ENCODE peak calls at places on chromosome 6, in six cellular contexts. One of them, this sample, is unnamed.
A peak's percentile ranks its signal among the peaks of the same experiment; 100 is the strongest.

GRCh38 chr6:143805832-143806281 is 37.3 kb upstream of the LTV1 start:
- DNase-seq in CD8-positive, alpha-beta T cell: no peak
- DNase-seq in B cell: no peak
- DNase-seq in Calu3: no peak
- DNase-seq in heart right ventricle: no peak
- DNase-seq in endothelial cell: no peak
- DNase-seq in this sample: no peak

GRCh38 chr6:109526905-109527628 is 44.0 kb upstream of the ZBTB24 start:
- DNase-seq in endothelial cell: peak; percentile 66
- DNase-seq in heart right ventricle: no peak
- DNase-seq in CD8-positive, alpha-beta T cell: peak; percentile 33
- DNase-seq in Calu3: peak; percentile 66
- DNase-seq in B cell: peak; percentile 74
- DNase-seq in this sample: no peak

GRCh38 chr6:122623279-122623678 is 13.1 kb downstream of the PKIB start:
- DNase-seq in Calu3: no peak
- DNase-seq in B cell: no peak
- DNase-seq in heart right ventricle: no peak
- DNase-seq in CD8-positive, alpha-beta T cell: no peak
- DNase-seq in endothelial cell: no peak
- DNase-seq in this sample: no peak

GRCh38 chr6:170108890-170109587 is 181.8 kb downstream of the DLL1 start:
- DNase-seq in heart right ventricle: no peak
- DNase-seq in endothelial cell: no peak
- DNase-seq in Calu3: no peak
- DNase-seq in B cell: no peak
- DNase-seq in CD8-positive, alpha-beta T cell: no peak
- DNase-seq in this sample: peak; percentile 3

GRCh38 chr6:109491207-109491938 is 8.4 kb upstream of the ZBTB24 start:
- DNase-seq in CD8-positive, alpha-beta T cell: no peak
- DNase-seq in B cell: no peak
- DNase-seq in endothelial cell: no peak
- DNase-seq in heart right ventricle: no peak
- DNase-seq in Calu3: no peak
- DNase-seq in this sample: no peak

GRCh38 chr6:113362542-113363430 is 494.4 kb upstream of the MARCKS start:
- DNase-seq in endothelial cell: no peak
- DNase-seq in B cell: no peak
- DNase-seq in heart right ventricle: no peak
- DNase-seq in CD8-positive, alpha-beta T cell: no peak
- DNase-seq in Calu3: no peak
- DNase-seq in this sample: no peak

GRCh38 chr6:3292431-3293197 is 33.9 kb downstream of the PSMG4 start:
- DNase-seq in endothelial cell: no peak
- DNase-seq in B cell: no peak
- DNase-seq in Calu3: no peak
- DNase-seq in heart right ventricle: no peak
- DNase-seq in CD8-positive, alpha-beta T cell: no peak
- DNase-seq in this sample: no peak

GRCh38 chr6:118709859-118710350 is 58.5 kb upstream of the CEP85L start:
- DNase-seq in heart right ventricle: no peak
- DNase-seq in Calu3: peak; percentile 12
- DNase-seq in CD8-positive, alpha-beta T cell: peak; percentile 61
- DNase-seq in B cell: peak; percentile 77
- DNase-seq in endothelial cell: peak; percentile 10
- DNase-seq in this sample: peak; percentile 59

DNA sequence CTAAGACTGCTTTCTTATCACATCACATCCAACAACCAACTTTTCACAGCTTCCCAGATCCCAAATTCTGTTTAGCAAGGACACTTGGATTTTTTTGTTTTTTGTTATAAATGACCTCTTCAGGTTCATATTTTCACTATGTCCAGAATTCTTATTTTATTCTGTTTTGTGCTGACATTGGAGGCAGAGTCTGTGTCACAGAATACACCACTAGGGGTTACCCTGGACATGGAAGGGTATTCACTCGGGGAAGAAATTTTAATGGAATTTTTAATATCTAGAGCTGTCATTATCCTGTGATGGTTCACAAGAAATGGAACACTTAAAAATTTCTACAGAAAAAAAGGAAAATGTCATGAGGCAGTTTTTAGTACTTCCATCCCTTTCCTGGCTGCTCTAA is 12.0 kb upstream of the SLC2A12 start:
- DNase-seq in CD8-positive, alpha-beta T cell: no peak
- DNase-seq in B cell: no peak
- DNase-seq in Calu3: no peak
- DNase-seq in endothelial cell: no peak
- DNase-seq in heart right ventricle: no peak
- DNase-seq in this sample: no peak
- TF ChIP-seq CTCF in CD8-positive, alpha-beta T cell: no peak
- TF ChIP-seq CTCF in B cell: no peak
- TF ChIP-seq CTCF in Calu3: no peak
- TF ChIP-seq CTCF in endothelial cell: no peak
- TF ChIP-seq CTCF in heart right ventricle: no peak
- TF ChIP-seq CTCF in this sample: no peak

GRCh38 chr6:136435096-136435495 is 115.1 kb downstream of the MAP7 start:
- DNase-seq in B cell: no peak
- DNase-seq in CD8-positive, alpha-beta T cell: no peak
- DNase-seq in Calu3: no peak
- DNase-seq in heart right ventricle: no peak
- DNase-seq in endothelial cell: no peak
- DNase-seq in this sample: no peak
- TF ChIP-seq CTCF in B cell: no peak
- TF ChIP-seq CTCF in CD8-positive, alpha-beta T cell: no peak
- TF ChIP-seq CTCF in Calu3: no peak
- TF ChIP-seq CTCF in heart right ventricle: no peak
- TF ChIP-seq CTCF in endothelial cell: no peak
- TF ChIP-seq CTCF in this sample: no peak

GRCh38 chr6:88120635-88121034 is 45.5 kb downstream of the CNR1 start:
- DNase-seq in endothelial cell: no peak
- DNase-seq in heart right ventricle: no peak
- DNase-seq in Calu3: no peak
- DNase-seq in CD8-positive, alpha-beta T cell: no peak
- DNase-seq in B cell: no peak
- DNase-seq in this sample: no peak

GRCh38 chr6:88119769-88120168 is 46.4 kb downstream of the CNR1 start:
- DNase-seq in heart right ventricle: no peak
- DNase-seq in Calu3: no peak
- DNase-seq in endothelial cell: no peak
- DNase-seq in B cell: peak; percentile 34
- DNase-seq in CD8-positive, alpha-beta T cell: no peak
- DNase-seq in this sample: no peak

DNA sequence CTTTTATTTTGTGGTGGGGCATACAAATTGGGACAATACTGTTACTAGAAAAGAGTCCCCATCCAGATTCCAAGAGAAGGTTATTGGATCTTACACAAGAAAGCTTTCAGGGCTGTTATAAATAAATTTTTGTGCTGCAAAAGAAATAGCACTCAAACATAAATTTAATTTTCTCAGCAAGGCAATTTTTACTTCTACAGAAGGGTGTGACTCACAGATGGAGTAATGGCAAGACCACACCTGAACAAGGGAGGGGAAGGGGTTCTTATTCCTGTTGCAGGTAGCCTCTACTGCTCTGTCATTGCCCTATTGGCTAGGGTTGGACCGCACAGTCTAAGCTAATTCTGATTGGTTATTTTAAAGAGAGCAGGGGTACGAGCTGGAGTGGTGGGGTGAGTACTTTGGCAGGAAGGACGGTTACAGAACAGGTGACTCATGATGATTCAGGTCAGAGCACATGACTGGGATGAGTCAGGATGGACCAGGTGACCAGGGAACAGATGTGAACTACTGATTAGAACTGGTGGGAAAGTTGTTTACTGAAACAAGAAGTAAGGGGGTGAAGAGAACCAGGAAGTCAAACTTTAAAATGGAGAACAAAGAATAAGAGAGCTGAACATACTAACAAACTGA is 41.1 kb downstream of the CNR1 start:
- DNase-seq in CD8-positive, alpha-beta T cell: no peak
- DNase-seq in Calu3: no peak
- DNase-seq in endothelial cell: no peak
- DNase-seq in heart right ventricle: no peak
- DNase-seq in B cell: no peak
- DNase-seq in this sample: no peak
- TF ChIP-seq CTCF in CD8-positive, alpha-beta T cell: no peak
- TF ChIP-seq CTCF in Calu3: no peak
- TF ChIP-seq CTCF in endothelial cell: no peak
- TF ChIP-seq CTCF in heart right ventricle: no peak
- TF ChIP-seq CTCF in B cell: no peak
- TF ChIP-seq CTCF in this sample: no peak

DNA sequence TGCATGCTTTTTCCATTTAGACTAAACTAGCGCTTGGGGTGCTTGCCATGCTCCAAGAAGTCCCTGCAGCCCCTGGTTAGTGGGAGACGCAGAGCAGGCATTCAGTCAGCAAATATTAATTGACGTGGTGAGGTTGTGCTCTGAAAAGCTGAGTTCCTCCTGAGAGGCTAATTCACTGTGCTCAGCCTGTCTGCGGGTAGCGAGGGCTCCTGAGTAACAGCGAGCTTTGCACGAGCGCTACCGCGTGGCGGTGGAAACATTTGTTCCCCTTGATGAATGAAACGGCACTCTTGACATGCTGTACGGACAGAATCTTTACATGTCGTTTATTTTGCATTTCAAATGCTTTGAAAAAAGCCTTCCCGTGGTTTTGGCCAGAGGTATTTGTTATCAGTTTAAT is 170.6 kb upstream of the AGPAT4 start:
- DNase-seq in endothelial cell: no peak
- DNase-seq in B cell: no peak
- DNase-seq in CD8-positive, alpha-beta T cell: no peak
- DNase-seq in heart right ventricle: peak; percentile 21
- DNase-seq in Calu3: no peak
- DNase-seq in this sample: no peak
- TF ChIP-seq CTCF in endothelial cell: no peak
- TF ChIP-seq CTCF in B cell: no peak
- TF ChIP-seq CTCF in CD8-positive, alpha-beta T cell: no peak
- TF ChIP-seq CTCF in heart right ventricle: no peak
- TF ChIP-seq CTCF in Calu3: no peak
- TF ChIP-seq CTCF in this sample: no peak

GRCh38 chr6:86859513-86859912 is 77.8 kb upstream of the HTR1E start:
- DNase-seq in heart right ventricle: no peak
- DNase-seq in B cell: no peak
- DNase-seq in endothelial cell: no peak
- DNase-seq in CD8-positive, alpha-beta T cell: no peak
- DNase-seq in Calu3: no peak
- DNase-seq in this sample: no peak
- TF ChIP-seq CTCF in heart right ventricle: no peak
- TF ChIP-seq CTCF in B cell: no peak
- TF ChIP-seq CTCF in endothelial cell: no peak
- TF ChIP-seq CTCF in CD8-positive, alpha-beta T cell: no peak
- TF ChIP-seq CTCF in Calu3: no peak
- TF ChIP-seq CTCF in this sample: no peak

DNA sequence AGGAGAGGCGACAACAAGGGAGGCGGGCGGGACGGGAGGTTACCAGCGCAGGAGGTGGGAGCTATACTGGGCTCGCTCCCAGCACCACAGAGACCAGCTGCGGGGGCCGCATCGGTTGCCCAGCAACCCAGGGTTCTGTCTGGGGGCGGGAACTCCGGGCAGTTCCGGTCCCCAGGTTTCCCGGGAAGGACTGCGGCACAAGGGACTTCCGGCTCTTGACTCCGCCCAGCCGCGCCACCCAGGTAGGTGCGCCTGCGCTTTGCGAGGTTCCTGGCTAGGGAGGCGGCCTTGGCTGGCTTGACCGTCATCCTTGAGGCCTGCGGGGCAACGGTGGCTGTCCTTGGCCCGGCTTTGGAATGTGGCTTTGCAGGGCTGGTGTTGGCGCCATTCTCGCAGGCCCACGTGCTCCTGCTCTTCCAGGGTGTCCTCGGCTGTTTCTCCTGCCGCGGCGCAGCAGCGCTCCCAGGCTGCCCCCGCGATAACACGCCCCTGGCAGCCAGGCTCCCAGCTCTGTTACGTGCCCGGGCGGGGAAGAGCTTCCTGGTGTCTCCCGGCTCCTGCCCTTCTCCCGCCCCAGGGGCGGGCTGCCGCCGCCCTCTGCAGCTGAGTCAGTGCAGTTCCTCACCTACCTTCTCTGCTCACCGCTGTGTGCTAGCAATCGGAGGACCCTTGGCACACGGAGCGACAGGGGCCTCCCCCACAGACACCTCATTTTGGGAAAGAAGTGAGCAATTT is at the start of gene RSPH3:
- DNase-seq in endothelial cell: peak; percentile 81
- DNase-seq in Calu3: peak; percentile 97
- DNase-seq in B cell: peak; percentile 88
- DNase-seq in CD8-positive, alpha-beta T cell: peak; percentile 79
- DNase-seq in heart right ventricle: peak; percentile 92
- DNase-seq in this sample: peak; percentile 78
- TF ChIP-seq CTCF in endothelial cell: no peak
- TF ChIP-seq CTCF in Calu3: no peak
- TF ChIP-seq CTCF in B cell: no peak
- TF ChIP-seq CTCF in CD8-positive, alpha-beta T cell: no peak
- TF ChIP-seq CTCF in heart right ventricle: peak; percentile 38
- TF ChIP-seq CTCF in this sample: no peak

DNA sequence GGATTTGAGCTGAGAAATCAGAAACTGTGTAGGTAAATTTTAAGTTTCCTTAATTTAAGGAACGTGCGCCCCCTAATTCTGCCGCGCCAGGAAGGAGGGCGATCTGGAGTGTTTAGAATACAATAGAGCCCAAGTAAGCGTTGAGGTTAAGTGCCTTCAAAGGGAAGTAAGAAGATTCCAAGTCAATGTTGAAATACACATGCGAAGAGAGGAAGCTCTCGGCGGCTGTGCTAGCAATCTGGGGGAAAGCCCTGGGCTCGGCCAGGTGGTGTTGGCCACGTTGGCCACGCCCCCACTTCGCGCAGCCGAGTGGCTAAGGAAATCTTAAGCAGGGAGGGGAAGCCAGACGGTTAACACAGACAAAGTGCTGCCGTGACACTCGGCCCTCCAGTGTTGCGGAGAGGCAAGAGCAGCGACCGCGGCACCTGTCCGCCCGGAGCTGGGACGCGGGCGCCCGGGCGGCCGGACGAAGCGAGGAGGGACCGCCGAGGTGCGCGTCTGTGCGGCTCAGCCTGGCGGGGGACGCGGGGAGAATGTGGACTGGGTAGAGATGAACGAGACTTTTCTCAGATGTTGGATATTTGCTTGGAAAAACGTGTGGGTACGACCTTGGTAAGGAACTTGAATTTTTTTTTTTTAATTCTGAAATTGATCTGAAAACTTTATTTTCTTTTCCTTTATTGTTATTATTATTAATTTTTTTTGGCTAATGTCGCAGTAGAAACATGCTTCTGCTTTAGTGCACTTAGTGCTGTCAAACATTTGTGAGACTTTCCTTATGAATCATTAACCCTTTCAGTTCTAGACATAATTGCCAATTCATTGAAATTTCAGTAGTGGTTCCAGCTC is at the start of gene PRDM1:
- DNase-seq in endothelial cell: peak; percentile 88
- DNase-seq in CD8-positive, alpha-beta T cell: peak; percentile 57
- DNase-seq in heart right ventricle: peak; percentile 72
- DNase-seq in Calu3: peak; percentile 89
- DNase-seq in B cell: peak; percentile 95
- DNase-seq in this sample: peak; percentile 75
- TF ChIP-seq CTCF in endothelial cell: peak; percentile 26
- TF ChIP-seq CTCF in CD8-positive, alpha-beta T cell: no peak
- TF ChIP-seq CTCF in heart right ventricle: no peak
- TF ChIP-seq CTCF in Calu3: no peak
- TF ChIP-seq CTCF in B cell: peak; percentile 35
- TF ChIP-seq CTCF in this sample: peak; percentile 15

DNA sequence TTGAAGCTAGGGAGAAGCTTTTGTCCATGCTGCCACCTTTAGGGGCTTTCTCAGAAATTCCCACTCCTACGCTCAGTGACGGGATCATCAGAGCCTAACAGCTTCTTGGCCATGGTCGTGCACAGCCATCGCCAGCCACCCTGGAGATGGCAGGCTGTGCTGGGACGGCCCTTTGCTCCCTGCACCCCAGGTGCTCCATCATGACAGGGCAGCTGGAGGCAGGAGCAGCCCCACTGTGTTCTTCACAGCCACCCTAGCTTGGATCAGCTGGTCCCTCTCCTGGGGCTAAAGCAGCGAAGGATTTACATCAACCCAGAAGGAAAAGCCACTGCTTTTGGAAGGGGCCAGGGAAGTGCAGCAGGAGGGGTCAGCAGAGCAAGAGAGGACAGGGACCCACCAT is 235.9 kb downstream of the LY86 start:
- DNase-seq in B cell: no peak
- DNase-seq in endothelial cell: no peak
- DNase-seq in heart right ventricle: no peak
- DNase-seq in Calu3: no peak
- DNase-seq in CD8-positive, alpha-beta T cell: no peak
- DNase-seq in this sample: no peak
- TF ChIP-seq CTCF in B cell: no peak
- TF ChIP-seq CTCF in endothelial cell: no peak
- TF ChIP-seq CTCF in heart right ventricle: no peak
- TF ChIP-seq CTCF in Calu3: no peak
- TF ChIP-seq CTCF in CD8-positive, alpha-beta T cell: no peak
- TF ChIP-seq CTCF in this sample: no peak

This sample was measured in natural killer cell.